ENCODE peak calls at places on chromosomes 4 and X, in eight cellular contexts. One of them, this sample, is unnamed.

GRCh38 chrX:77342028-77342427 is 105.2 kb upstream of the FGF16 start:
- DNase-seq in neuronal stem cell: no peak
- DNase-seq in stimulated activated CD4-positive, alpha-beta T cell treated with anti-CD3 and anti-CD28 coated beads, Interleukin-15, amount 100 ng/mL, for 1 hour: no peak
- DNase-seq in GM10248: no peak
- DNase-seq in activated T-cell treated with anti-CD3 and anti-CD28 coated beads for 24 hours: no peak
- DNase-seq in left cardiac atrium: no peak
- DNase-seq in NCI-H2029: no peak
- DNase-seq in nephron progenitor cell: no peak
- DNase-seq in this sample: no peak

GRCh38 chrX:72621619-72622485 is 49.2 kb upstream of the HDAC8 start:
- DNase-seq in neuronal stem cell: no peak
- DNase-seq in stimulated activated CD4-positive, alpha-beta T cell treated with anti-CD3 and anti-CD28 coated beads, Interleukin-15, amount 100 ng/mL, for 1 hour: no peak
- DNase-seq in GM10248: peak
- DNase-seq in activated T-cell treated with anti-CD3 and anti-CD28 coated beads for 24 hours: no peak
- DNase-seq in left cardiac atrium: no peak
- DNase-seq in NCI-H2029: no peak
- DNase-seq in nephron progenitor cell: no peak
- DNase-seq in this sample: no peak

GRCh38 chr4:113289736-113290135 is 240.3 kb downstream of the ANK2 start:
- DNase-seq in neuronal stem cell: no peak
- DNase-seq in stimulated activated CD4-positive, alpha-beta T cell treated with anti-CD3 and anti-CD28 coated beads, Interleukin-15, amount 100 ng/mL, for 1 hour: no peak
- DNase-seq in GM10248: no peak
- DNase-seq in activated T-cell treated with anti-CD3 and anti-CD28 coated beads for 24 hours: no peak
- DNase-seq in left cardiac atrium: no peak
- DNase-seq in NCI-H2029: no peak
- DNase-seq in nephron progenitor cell: no peak
- DNase-seq in this sample: no peak

GRCh38 chrX:51779306-51779705 is 36.1 kb downstream of the GSPT2 start:
- DNase-seq in neuronal stem cell: no peak
- DNase-seq in stimulated activated CD4-positive, alpha-beta T cell treated with anti-CD3 and anti-CD28 coated beads, Interleukin-15, amount 100 ng/mL, for 1 hour: no peak
- DNase-seq in GM10248: no peak
- DNase-seq in activated T-cell treated with anti-CD3 and anti-CD28 coated beads for 24 hours: no peak
- DNase-seq in left cardiac atrium: no peak
- DNase-seq in NCI-H2029: no peak
- DNase-seq in nephron progenitor cell: no peak
- DNase-seq in this sample: no peak

GRCh38 chr4:121989715-121990114 is 37.9 kb upstream of the TRPC3 start:
- DNase-seq in neuronal stem cell: no peak
- DNase-seq in stimulated activated CD4-positive, alpha-beta T cell treated with anti-CD3 and anti-CD28 coated beads, Interleukin-15, amount 100 ng/mL, for 1 hour: no peak
- DNase-seq in GM10248: no peak
- DNase-seq in activated T-cell treated with anti-CD3 and anti-CD28 coated beads for 24 hours: no peak
- DNase-seq in left cardiac atrium: no peak
- DNase-seq in NCI-H2029: no peak
- DNase-seq in nephron progenitor cell: no peak
- DNase-seq in this sample: no peak

GRCh38 chrX:20217906-20218305 is 48.8 kb downstream of the RPS6KA3 start:
- DNase-seq in neuronal stem cell: no peak
- DNase-seq in stimulated activated CD4-positive, alpha-beta T cell treated with anti-CD3 and anti-CD28 coated beads, Interleukin-15, amount 100 ng/mL, for 1 hour: no peak
- DNase-seq in GM10248: no peak
- DNase-seq in activated T-cell treated with anti-CD3 and anti-CD28 coated beads for 24 hours: no peak
- DNase-seq in left cardiac atrium: no peak
- DNase-seq in NCI-H2029: no peak
- DNase-seq in nephron progenitor cell: no peak
- DNase-seq in this sample: no peak

GRCh38 chrX:154546354-154547244 is at the start of gene G6PD:
- DNase-seq in neuronal stem cell: peak
- DNase-seq in stimulated activated CD4-positive, alpha-beta T cell treated with anti-CD3 and anti-CD28 coated beads, Interleukin-15, amount 100 ng/mL, for 1 hour: peak
- DNase-seq in GM10248: peak
- DNase-seq in activated T-cell treated with anti-CD3 and anti-CD28 coated beads for 24 hours: peak
- DNase-seq in left cardiac atrium: peak
- DNase-seq in NCI-H2029: peak
- DNase-seq in nephron progenitor cell: peak
- DNase-seq in this sample: peak

GRCh38 chrX:153776611-153777045 is 4.2 kb upstream of the SRPK3 start:
- DNase-seq in neuronal stem cell: no peak
- DNase-seq in stimulated activated CD4-positive, alpha-beta T cell treated with anti-CD3 and anti-CD28 coated beads, Interleukin-15, amount 100 ng/mL, for 1 hour: no peak
- DNase-seq in GM10248: no peak
- DNase-seq in activated T-cell treated with anti-CD3 and anti-CD28 coated beads for 24 hours: no peak
- DNase-seq in left cardiac atrium: peak
- DNase-seq in NCI-H2029: no peak
- DNase-seq in nephron progenitor cell: no peak
- DNase-seq in this sample: no peak

GRCh38 chrX:123803331-123803983 is 56.4 kb upstream of the XIAP start:
- DNase-seq in neuronal stem cell: peak
- DNase-seq in stimulated activated CD4-positive, alpha-beta T cell treated with anti-CD3 and anti-CD28 coated beads, Interleukin-15, amount 100 ng/mL, for 1 hour: no peak
- DNase-seq in GM10248: no peak
- DNase-seq in activated T-cell treated with anti-CD3 and anti-CD28 coated beads for 24 hours: peak
- DNase-seq in left cardiac atrium: peak
- DNase-seq in NCI-H2029: peak
- DNase-seq in nephron progenitor cell: no peak
- DNase-seq in this sample: no peak

GRCh38 chr4:163525982-163526381 is 31.5 kb downstream of the TMA16 start:
- DNase-seq in neuronal stem cell: no peak
- DNase-seq in stimulated activated CD4-positive, alpha-beta T cell treated with anti-CD3 and anti-CD28 coated beads, Interleukin-15, amount 100 ng/mL, for 1 hour: no peak
- DNase-seq in GM10248: no peak
- DNase-seq in activated T-cell treated with anti-CD3 and anti-CD28 coated beads for 24 hours: no peak
- DNase-seq in left cardiac atrium: no peak
- DNase-seq in NCI-H2029: no peak
- DNase-seq in nephron progenitor cell: no peak
- DNase-seq in this sample: no peak

GRCh38 chr4:102042843-102043802 is 252.6 kb downstream of the BANK1 start:
- DNase-seq in neuronal stem cell: no peak
- DNase-seq in stimulated activated CD4-positive, alpha-beta T cell treated with anti-CD3 and anti-CD28 coated beads, Interleukin-15, amount 100 ng/mL, for 1 hour: no peak
- DNase-seq in GM10248: no peak
- DNase-seq in activated T-cell treated with anti-CD3 and anti-CD28 coated beads for 24 hours: no peak
- DNase-seq in left cardiac atrium: no peak
- DNase-seq in NCI-H2029: no peak
- DNase-seq in nephron progenitor cell: no peak
- DNase-seq in this sample: no peak